ENCODE peak calls at places on chromosomes 12 and 14, in five cellular contexts. Q is activated CD4-positive, alpha-beta memory T cell treated with anti-CD3 and anti-CD28 coated beads, Interleukin-2, amount 10 ng/mL, durations not matched to agents 7 days and 5 days; M is effector CD4-positive, alpha-beta T cell; N is Caki2; P is fibroblast of mammary gland. I is an unnamed sample.

GRCh38 chr14:30138517-30138916 is 210.9 kb upstream of the PRKD1 start:
- DNase-seq in Q (no peak), P (peak), M (no peak), N (no peak), I (no peak)

GRCh38 chr14:76055330-76055729 is 69.8 kb downstream of the IFT43 start:
- DNase-seq in Q (no peak), P (no peak), M (no peak), N (no peak), I (no peak)

GRCh38 chr12:46676396-46676795 is 149.4 kb downstream of the SLC38A4 start:
- DNase-seq in P (no peak), N (no peak), Q (no peak), M (no peak), I (no peak)

GRCh38 chr12:108568653-108569154 is 6.3 kb downstream of the ISCU start:
- DNase-seq in M (peak), Q (peak), N (no peak), P (no peak), I (peak)

GRCh38 chr14:79608426-79608825 is 602.9 kb downstream of the DIO2 start:
- DNase-seq in N (no peak), Q (no peak), M (no peak), P (no peak), I (no peak)

GRCh38 chr14:102948698-102949061 is 26.2 kb downstream of the AMN start:
- DNase-seq in Q (no peak), M (no peak), N (no peak), P (no peak), I (no peak)

GRCh38 chr14:24673059-24673458 is 39.1 kb upstream of the GZMB start:
- DNase-seq in Q (no peak), N (no peak), M (no peak), P (no peak), I (no peak)

GRCh38 chr14:103533137-103533998 is 4.4 kb downstream of the TRMT61A start:
- DNase-seq in M (no peak), P (no peak), Q (no peak), N (no peak), I (no peak)

GRCh38 chr14:34029921-34030334 is 79.1 kb upstream of the EGLN3 start:
- DNase-seq in M (no peak), Q (no peak), P (peak), N (no peak), I (no peak)

GRCh38 chr14:102419276-102419675 is 56.5 kb downstream of the TECPR2 start:
- DNase-seq in P (no peak), M (no peak), N (no peak), Q (no peak), I (no peak)

GRCh38 chr12:98870521-98870920 is 225.4 kb downstream of the APAF1 start:
- DNase-seq in N (no peak), Q (peak), P (no peak), M (no peak), I (no peak)

GRCh38 chr12:74747305-74747704 is 209.7 kb downstream of the ATXN7L3B start:
- DNase-seq in M (no peak), N (peak), Q (no peak), P (peak), I (no peak)

GRCh38 chr14:91570021-91570420 is 59.9 kb upstream of the PPP4R3A start:
- DNase-seq in M (no peak), N (no peak), Q (no peak), P (no peak), I (no peak)

GRCh38 chr12:28955921-28956320 is 193.2 kb upstream of the FAR2 start:
- DNase-seq in P (no peak), M (no peak), Q (no peak), N (no peak), I (no peak)

GRCh38 chr12:122966743-122967058 is 438 bp upstream of the ABCB9 start:
- DNase-seq in M (no peak), Q (no peak), N (no peak), P (no peak), I (no peak)

GRCh38 chr12:96208801-96209534 is 14.8 kb downstream of the ELK3 start:
- DNase-seq in P (no peak), N (no peak), M (no peak), Q (no peak), I (peak)

GRCh38 chr12:82958966-82959365 is 272.3 kb downstream of the TMTC2 start:
- DNase-seq in P (no peak), N (no peak), Q (no peak), M (no peak), I (no peak)

GRCh38 chr12:91316161-91316759 is 133.6 kb upstream of the DCN start:
- DNase-seq in P (no peak), M (no peak), N (no peak), Q (no peak), I (no peak)

GRCh38 chr12:4324366-4324765 is 3.4 kb downstream of the TIGAR start:
- DNase-seq in Q (no peak), M (no peak), P (no peak), N (no peak), I (no peak)

GRCh38 chr14:70808402-70809237 is 693 bp downstream of the MAP3K9 start:
- DNase-seq in M (peak), N (no peak), Q (peak), P (no peak), I (peak)

GRCh38 chr12:93300611-93301021 is 77.1 kb upstream of the NUDT4 start:
- DNase-seq in Q (no peak), M (no peak), P (no peak), N (no peak), I (no peak)

GRCh38 chr12:13094349-13094748 is 9.1 kb downstream of the GSG1 start:
- DNase-seq in M (no peak), N (no peak), Q (no peak), P (peak), I (no peak)

GRCh38 chr12:42564540-42564939 is 25.0 kb downstream of the PRICKLE1 start:
- DNase-seq in Q (no peak), M (no peak), P (no peak), N (no peak), I (no peak)

GRCh38 chr12:48302161-48302896 is 48.4 kb downstream of the ZNF641 start:
- DNase-seq in P (no peak), N (no peak), M (no peak), Q (no peak), I (no peak)

GRCh38 chr12:124696689-124697476 is 129.5 kb upstream of the NCOR2 start:
- DNase-seq in P (no peak), Q (no peak), N (peak), M (no peak), I (no peak)

GRCh38 chr12:43362910-43363694 is 188.9 kb downstream of the ADAMTS20 start:
- DNase-seq in M (no peak), N (no peak), P (peak), Q (no peak), I (no peak)

GRCh38 chr12:71045781-71046180 is 112.0 kb downstream of the TSPAN8 start:
- DNase-seq in Q (no peak), N (no peak), P (peak), M (no peak), I (no peak)